ENCODE peak calls at places on chromosomes 4 and X, in five cellular contexts. One of them, this sample, is unnamed.
A peak's percentile ranks its signal among the peaks of the same experiment; 100 is the strongest.

GRCh38 chr4:83552924-83553323 is 17.0 kb downstream of the GPAT3 start:
- DNase-seq in naive thymus-derived CD4-positive, alpha-beta T cell: no peak
- DNase-seq in PC-3: peak; percentile 77
- DNase-seq in aorta: no peak
- DNase-seq in neural progenitor cell: no peak
- DNase-seq in this sample: no peak

GRCh38 chr4:83221897-83222441 is 62.6 kb downstream of the COQ2 start:
- DNase-seq in naive thymus-derived CD4-positive, alpha-beta T cell: no peak
- DNase-seq in PC-3: no peak
- DNase-seq in aorta: no peak
- DNase-seq in neural progenitor cell: no peak
- DNase-seq in this sample: no peak

GRCh38 chr4:181710143-181710542 is 533.1 kb upstream of the TENM3 start:
- DNase-seq in naive thymus-derived CD4-positive, alpha-beta T cell: no peak
- DNase-seq in PC-3: no peak
- DNase-seq in aorta: no peak
- DNase-seq in neural progenitor cell: no peak
- DNase-seq in this sample: no peak

GRCh38 chr4:143292858-143293257 is 43.8 kb upstream of the GAB1 start:
- DNase-seq in naive thymus-derived CD4-positive, alpha-beta T cell: no peak
- DNase-seq in PC-3: no peak
- DNase-seq in aorta: no peak
- DNase-seq in neural progenitor cell: no peak
- DNase-seq in this sample: no peak

GRCh38 chr4:65416875-65417274 is 253.4 kb downstream of the EPHA5 start:
- DNase-seq in naive thymus-derived CD4-positive, alpha-beta T cell: no peak
- DNase-seq in PC-3: peak; percentile 82
- DNase-seq in aorta: no peak
- DNase-seq in neural progenitor cell: peak; percentile 30
- DNase-seq in this sample: no peak

GRCh38 chr4:47551682-47552081 is 66.6 kb downstream of the ATP10D start:
- DNase-seq in naive thymus-derived CD4-positive, alpha-beta T cell: no peak
- DNase-seq in PC-3: peak; percentile 43
- DNase-seq in aorta: no peak
- DNase-seq in neural progenitor cell: no peak
- DNase-seq in this sample: no peak

GRCh38 chrX:131626681-131627296 is 82.9 kb downstream of the OR13H1 start:
- DNase-seq in naive thymus-derived CD4-positive, alpha-beta T cell: no peak
- DNase-seq in PC-3: peak; percentile 32
- DNase-seq in aorta: no peak
- DNase-seq in neural progenitor cell: peak; percentile 24
- DNase-seq in this sample: no peak

GRCh38 chrX:111868726-111869638 is 7.0 kb upstream of the TRPC5OS start:
- DNase-seq in naive thymus-derived CD4-positive, alpha-beta T cell: no peak
- DNase-seq in PC-3: peak; percentile 9
- DNase-seq in aorta: no peak
- DNase-seq in neural progenitor cell: peak; percentile 66
- DNase-seq in this sample: no peak

GRCh38 chrX:7102119-7102518 is 45.4 kb upstream of the STS start:
- DNase-seq in naive thymus-derived CD4-positive, alpha-beta T cell: no peak
- DNase-seq in PC-3: no peak
- DNase-seq in aorta: no peak
- DNase-seq in neural progenitor cell: no peak
- DNase-seq in this sample: no peak

GRCh38 chr4:41142946-41143720 is 71.2 kb downstream of the APBB2 start:
- DNase-seq in naive thymus-derived CD4-positive, alpha-beta T cell: no peak
- DNase-seq in PC-3: peak; percentile 29
- DNase-seq in aorta: peak; percentile 63
- DNase-seq in neural progenitor cell: no peak
- DNase-seq in this sample: peak; percentile 63

GRCh38 chr4:85491527-85491926 is 16.6 kb downstream of the ARHGAP24 start:
- DNase-seq in naive thymus-derived CD4-positive, alpha-beta T cell: no peak
- DNase-seq in PC-3: no peak
- DNase-seq in aorta: no peak
- DNase-seq in neural progenitor cell: no peak
- DNase-seq in this sample: no peak

GRCh38 chrX:153635788-153636668 is 11.0 kb upstream of the DUSP9 start:
- DNase-seq in naive thymus-derived CD4-positive, alpha-beta T cell: no peak
- DNase-seq in PC-3: peak; percentile 44
- DNase-seq in aorta: peak; percentile 46
- DNase-seq in neural progenitor cell: peak; percentile 67
- DNase-seq in this sample: peak; percentile 22

GRCh38 chrX:15310117-15310516 is 5.3 kb downstream of the ASB11 start:
- DNase-seq in naive thymus-derived CD4-positive, alpha-beta T cell: no peak
- DNase-seq in PC-3: peak; percentile 74
- DNase-seq in aorta: no peak
- DNase-seq in neural progenitor cell: no peak
- DNase-seq in this sample: peak; percentile 61

GRCh38 chr4:27000122-27000521 is 139.5 kb downstream of the STIM2 start:
- DNase-seq in naive thymus-derived CD4-positive, alpha-beta T cell: no peak
- DNase-seq in PC-3: no peak
- DNase-seq in aorta: no peak
- DNase-seq in neural progenitor cell: no peak
- DNase-seq in this sample: no peak

GRCh38 chrX:121761845-121762244 is 714.4 kb downstream of the GLUD2 start:
- DNase-seq in naive thymus-derived CD4-positive, alpha-beta T cell: no peak
- DNase-seq in PC-3: no peak
- DNase-seq in aorta: no peak
- DNase-seq in neural progenitor cell: no peak
- DNase-seq in this sample: no peak

DNA sequence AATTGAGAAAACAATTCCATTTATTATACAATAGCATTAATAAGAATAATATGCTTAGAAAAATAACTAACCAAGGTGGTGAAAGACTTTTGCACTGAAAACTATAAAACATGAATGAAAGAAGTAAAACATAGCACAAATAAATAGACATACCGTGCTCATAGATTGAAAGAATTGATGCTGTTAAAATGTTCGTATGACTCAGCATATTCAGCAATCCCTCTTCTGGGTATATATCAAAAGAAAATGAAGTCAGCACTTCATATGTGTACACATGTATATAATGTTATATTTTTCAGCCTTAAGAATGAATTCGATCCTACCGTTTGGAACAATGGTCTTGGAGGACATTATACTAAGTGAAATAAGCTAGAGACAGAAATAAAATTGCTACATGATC is 716.3 kb downstream of the GLUD2 start:
- DNase-seq in naive thymus-derived CD4-positive, alpha-beta T cell: no peak
- DNase-seq in PC-3: no peak
- DNase-seq in aorta: no peak
- DNase-seq in neural progenitor cell: no peak
- DNase-seq in this sample: no peak
- H3K27ac ChIP-seq in naive thymus-derived CD4-positive, alpha-beta T cell: no peak overlapping the region
- H3K27ac ChIP-seq in PC-3: no peak overlapping the region
- H3K27ac ChIP-seq in aorta: no peak overlapping the region
- H3K27ac ChIP-seq in neural progenitor cell: no peak overlapping the region
- H3K27ac ChIP-seq in this sample: no peak overlapping the region

GRCh38 chr4:153684182-153685073 is at the start of gene TLR2:
- DNase-seq in naive thymus-derived CD4-positive, alpha-beta T cell: peak; percentile 56
- DNase-seq in PC-3: peak; percentile 43
- DNase-seq in aorta: peak; percentile 92
- DNase-seq in neural progenitor cell: peak; percentile 78
- DNase-seq in this sample: peak; percentile 70
- H3K4me3 ChIP-seq in naive thymus-derived CD4-positive, alpha-beta T cell: peak within 1 kb of the TSS; percentile 69
- H3K4me3 ChIP-seq in PC-3: peak within 1 kb of the TSS; percentile 79
- H3K4me3 ChIP-seq in aorta: peak within 1 kb of the TSS; percentile 65
- H3K4me3 ChIP-seq in neural progenitor cell: peak within 1 kb of the TSS; percentile 65
- H3K4me3 ChIP-seq in this sample: peak within 1 kb of the TSS; percentile 72

GRCh38 chrX:17359500-17359899 is 15.5 kb upstream of the NHS start:
- DNase-seq in naive thymus-derived CD4-positive, alpha-beta T cell: no peak
- DNase-seq in PC-3: peak; percentile 48
- DNase-seq in aorta: no peak
- DNase-seq in neural progenitor cell: no peak
- DNase-seq in this sample: no peak

GRCh38 chrX:17361620-17362019 is 13.4 kb upstream of the NHS start:
- DNase-seq in naive thymus-derived CD4-positive, alpha-beta T cell: no peak
- DNase-seq in PC-3: peak; percentile 41
- DNase-seq in aorta: no peak
- DNase-seq in neural progenitor cell: peak; percentile 26
- DNase-seq in this sample: no peak

GRCh38 chrX:17355976-17356375 is 19.0 kb upstream of the NHS start:
- DNase-seq in naive thymus-derived CD4-positive, alpha-beta T cell: no peak
- DNase-seq in PC-3: no peak
- DNase-seq in aorta: no peak
- DNase-seq in neural progenitor cell: no peak
- DNase-seq in this sample: no peak
- H3K27ac ChIP-seq in naive thymus-derived CD4-positive, alpha-beta T cell: no peak overlapping the region
- H3K27ac ChIP-seq in PC-3: no peak overlapping the region
- H3K27ac ChIP-seq in aorta: no peak overlapping the region
- H3K27ac ChIP-seq in neural progenitor cell: no peak overlapping the region
- H3K27ac ChIP-seq in this sample: no peak overlapping the region

DNA sequence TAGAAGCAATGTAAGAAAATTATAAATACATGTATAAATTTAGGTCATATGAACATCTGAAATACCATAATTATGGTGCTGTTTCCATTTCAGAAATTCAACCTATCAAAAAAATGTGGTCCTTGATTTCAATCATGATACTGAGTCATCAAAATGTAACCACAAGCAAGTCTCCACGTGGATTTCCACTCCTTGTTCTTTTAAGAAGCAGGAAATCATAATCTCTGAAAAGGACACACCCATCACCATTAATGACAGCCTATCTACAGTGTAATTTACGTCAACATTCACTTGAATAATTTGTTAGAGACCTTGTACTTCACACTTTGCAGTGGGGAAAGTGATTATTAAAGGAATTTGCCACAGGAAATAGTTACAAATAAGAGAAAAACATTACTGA is 17.7 kb upstream of the SLC7A11 start:
- DNase-seq in naive thymus-derived CD4-positive, alpha-beta T cell: no peak
- DNase-seq in PC-3: peak; percentile 65
- DNase-seq in aorta: no peak
- DNase-seq in neural progenitor cell: no peak
- DNase-seq in this sample: no peak
- H3K4me3 ChIP-seq in naive thymus-derived CD4-positive, alpha-beta T cell: no peak overlapping the region
- H3K4me3 ChIP-seq in PC-3: no peak overlapping the region
- H3K4me3 ChIP-seq in aorta: no peak overlapping the region
- H3K4me3 ChIP-seq in neural progenitor cell: no peak overlapping the region
- H3K4me3 ChIP-seq in this sample: no peak overlapping the region

DNA sequence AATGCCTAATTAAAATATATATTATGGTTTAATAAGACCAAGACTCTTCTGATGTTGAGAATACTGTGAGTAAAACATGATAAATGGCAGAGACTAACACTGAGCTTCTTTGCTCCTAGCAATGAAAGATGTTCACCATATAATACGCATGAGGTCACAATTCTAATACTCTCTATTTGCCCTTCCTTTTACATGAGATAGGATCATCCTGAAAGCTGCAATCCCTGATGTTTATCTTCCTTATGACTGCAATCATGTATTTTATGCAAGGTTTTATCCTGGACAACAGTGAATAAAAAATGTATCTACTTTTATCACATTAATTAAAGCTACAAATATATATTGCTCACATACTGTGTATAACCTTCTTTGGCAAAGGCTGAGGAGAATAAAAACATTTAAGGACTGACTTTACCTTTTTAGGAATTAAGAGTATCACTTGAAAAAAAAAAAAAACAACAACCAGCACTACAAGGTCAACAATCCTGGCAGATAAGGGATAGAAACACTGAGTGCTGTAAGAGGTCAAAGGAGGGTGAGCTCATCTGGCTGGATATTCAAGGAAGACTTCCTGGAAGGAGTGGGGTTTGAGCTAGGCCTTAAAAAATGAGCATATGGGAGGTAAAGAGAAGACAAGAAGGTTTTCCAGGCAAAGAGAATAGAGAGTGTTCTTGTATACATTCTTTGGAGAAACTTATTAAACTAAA is 99.9 kb downstream of the AREG start:
- DNase-seq in naive thymus-derived CD4-positive, alpha-beta T cell: no peak
- DNase-seq in PC-3: no peak
- DNase-seq in aorta: no peak
- DNase-seq in neural progenitor cell: no peak
- DNase-seq in this sample: no peak
- H3K27ac ChIP-seq in naive thymus-derived CD4-positive, alpha-beta T cell: no peak overlapping the region
- H3K27ac ChIP-seq in PC-3: no peak overlapping the region
- H3K27ac ChIP-seq in aorta: no peak overlapping the region
- H3K27ac ChIP-seq in neural progenitor cell: no peak overlapping the region
- H3K27ac ChIP-seq in this sample: no peak overlapping the region

GRCh38 chr4:186807809-186808634 is 84.4 kb upstream of the FAT1 start:
- DNase-seq in naive thymus-derived CD4-positive, alpha-beta T cell: no peak
- DNase-seq in PC-3: no peak
- DNase-seq in aorta: no peak
- DNase-seq in neural progenitor cell: no peak
- DNase-seq in this sample: no peak
- H3K4me3 ChIP-seq in naive thymus-derived CD4-positive, alpha-beta T cell: no peak overlapping the region
- H3K4me3 ChIP-seq in PC-3: no peak overlapping the region
- H3K4me3 ChIP-seq in aorta: no peak overlapping the region
- H3K4me3 ChIP-seq in neural progenitor cell: no peak overlapping the region
- H3K4me3 ChIP-seq in this sample: no peak overlapping the region

GRCh38 chr4:139841464-139842195 is 176.0 kb downstream of the MGST2 start:
- DNase-seq in naive thymus-derived CD4-positive, alpha-beta T cell: no peak
- DNase-seq in PC-3: no peak
- DNase-seq in aorta: no peak
- DNase-seq in neural progenitor cell: peak; percentile 45
- DNase-seq in this sample: no peak

GRCh38 chr4:139838811-139839210 is 173.2 kb downstream of the MGST2 start:
- DNase-seq in naive thymus-derived CD4-positive, alpha-beta T cell: no peak
- DNase-seq in PC-3: no peak
- DNase-seq in aorta: no peak
- DNase-seq in neural progenitor cell: no peak
- DNase-seq in this sample: no peak

GRCh38 chr4:139840773-139841172 is 175.2 kb downstream of the MGST2 start:
- DNase-seq in naive thymus-derived CD4-positive, alpha-beta T cell: no peak
- DNase-seq in PC-3: no peak
- DNase-seq in aorta: no peak
- DNase-seq in neural progenitor cell: no peak
- DNase-seq in this sample: no peak

GRCh38 chr4:139843643-139844042 is 178.0 kb downstream of the MGST2 start:
- DNase-seq in naive thymus-derived CD4-positive, alpha-beta T cell: no peak
- DNase-seq in PC-3: no peak
- DNase-seq in aorta: no peak
- DNase-seq in neural progenitor cell: no peak
- DNase-seq in this sample: no peak

DNA sequence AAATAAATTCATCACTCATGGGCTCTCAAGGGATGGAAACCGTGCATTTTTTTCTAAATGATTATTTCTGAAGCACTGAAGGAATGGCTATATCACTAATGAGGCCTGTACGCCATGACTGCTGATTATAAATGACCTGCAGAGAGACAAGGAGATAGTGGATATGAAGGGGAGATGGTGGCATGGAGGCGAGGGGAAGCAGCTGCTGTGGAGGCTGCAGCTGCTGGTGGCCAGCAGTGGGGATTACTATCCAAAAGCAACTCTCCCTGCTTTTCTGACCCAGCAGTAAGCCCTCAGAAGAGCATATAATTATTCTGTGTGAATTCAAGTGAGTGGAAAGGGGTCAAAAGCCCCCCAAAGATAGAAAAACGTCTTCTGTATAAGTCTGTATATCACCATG is 174.0 kb downstream of the MGST2 start:
- DNase-seq in naive thymus-derived CD4-positive, alpha-beta T cell: no peak
- DNase-seq in PC-3: no peak
- DNase-seq in aorta: no peak
- DNase-seq in neural progenitor cell: no peak
- DNase-seq in this sample: no peak
- H3K27ac ChIP-seq in naive thymus-derived CD4-positive, alpha-beta T cell: no peak overlapping the region
- H3K27ac ChIP-seq in PC-3: no peak overlapping the region
- H3K27ac ChIP-seq in aorta: no peak overlapping the region
- H3K27ac ChIP-seq in neural progenitor cell: no peak overlapping the region
- H3K27ac ChIP-seq in this sample: no peak overlapping the region

This sample was measured in heart left ventricle.